ENCODE peak calls at places on chromosomes 13 and 19, in nine cellular contexts. L is anterior cingulate cortex; K is HTR-8/SVneo; X is AG04450; G is stimulated activated CD4-positive, alpha-beta T cell treated with anti-CD3 and anti-CD28 coated beads, Interleukin-1b, Interleukin-23, amount 100 ng/mL, for 1 hour; I is kidney tubule cell; M is caudate nucleus; R is brain pericyte; B is Peyer's patch. Y is an unnamed sample.

GRCh38 chr19:4197625-4198466 is 15.4 kb downstream of the ANKRD24 start:
- DNase-seq in L (no peak), K (no peak), X (no peak), G (no peak), I (no peak), M (no peak), R (no peak), B (no peak), Y (no peak)

GRCh38 chr13:74074723-74075122 is 59.5 kb downstream of the KLF12 start:
- DNase-seq in L (no peak), K (no peak), X (no peak), G (no peak), I (peak), M (no peak), R (no peak), B (no peak), Y (no peak)

GRCh38 chr19:45475537-45476348 is 7.9 kb downstream of the FOSB start:
- DNase-seq in L (no peak), K (no peak), X (no peak), G (no peak), I (no peak), M (no peak), R (no peak), B (no peak), Y (no peak)

GRCh38 chr13:33147832-33148231 is 131.6 kb downstream of the KL start:
- DNase-seq in L (no peak), K (no peak), X (no peak), G (no peak), I (no peak), M (no peak), R (no peak), B (no peak), Y (no peak)

GRCh38 chr13:36382030-36382429 is 35.8 kb upstream of the SPART start:
- DNase-seq in L (no peak), K (no peak), X (no peak), G (no peak), I (peak), M (no peak), R (no peak), B (no peak), Y (no peak)

GRCh38 chr19:19628499-19629134 is 597 bp upstream of the LPAR2 start:
- DNase-seq in L (no peak), K (no peak), X (no peak), G (no peak), I (peak), M (no peak), R (no peak), B (peak), Y (no peak)

GRCh38 chr19:12208221-12208620 is 45.3 kb downstream of the ZNF136 start:
- DNase-seq in L (no peak), K (no peak), X (no peak), G (no peak), I (no peak), M (no peak), R (no peak), B (no peak), Y (no peak)

GRCh38 chr19:51507640-51508058 is 6.0 kb upstream of the SIGLEC12 start:
- DNase-seq in L (no peak), K (no peak), X (no peak), G (no peak), I (no peak), M (no peak), R (no peak), B (no peak), Y (no peak)

Y was measured in cerebellum.